ENCODE peak calls at places on chromosomes 5 and 9, in four cellular contexts. U, R, J and C are unnamed samples.

GRCh38 chr9:83304686-83305085 is 233.5 kb downstream of the FRMD3 start:
- DNase-seq in U (peak; percentile 41), R (no peak), J (peak; percentile 90), C (peak; percentile 70)

GRCh38 chr9:38042626-38043359 is 26.2 kb downstream of the SHB start:
- DNase-seq in U (no peak), R (no peak), J (no peak), C (no peak)

GRCh38 chr9:107102011-107102410 is 181.1 kb upstream of the RAD23B start:
- DNase-seq in U (no peak), R (no peak), J (no peak), C (no peak)

GRCh38 chr5:41793156-41793770 is 77.0 kb downstream of the OXCT1 start:
- DNase-seq in U (peak; percentile 8), R (no peak), J (no peak), C (no peak)

GRCh38 chr5:172008689-172009141 is 2.3 kb upstream of the FBXW11 start:
- DNase-seq in U (no peak), R (no peak), J (no peak), C (no peak)

GRCh38 chr9:134046894-134047681 is 20.7 kb downstream of the BRD3 start:
- DNase-seq in U (no peak), R (no peak), J (no peak), C (no peak)

GRCh38 chr5:96857924-96858323 is 18.4 kb upstream of the ERAP2 start:
- DNase-seq in U (no peak), R (no peak), J (no peak), C (no peak)

GRCh38 chr9:111999319-111999718 is 102.7 kb downstream of the UGCG start:
- DNase-seq in U (no peak), R (no peak), J (no peak), C (no peak)

GRCh38 chr5:1205255-1206180 is 4.1 kb downstream of the SLC6A19 start:
- DNase-seq in U (no peak), R (no peak), J (no peak), C (no peak)

GRCh38 chr9:35526087-35526801 is 36.3 kb downstream of the RUSC2 start:
- DNase-seq in U (no peak), R (no peak), J (no peak), C (peak; percentile 24)

GRCh38 chr5:146447734-146448380 is 724 bp downstream of the TCERG1 start:
- DNase-seq in U (peak; percentile 45), R (no peak), J (no peak), C (no peak)

GRCh38 chr9:124263800-124264426 is 6.2 kb downstream of the NEK6 start:
- DNase-seq in U (no peak), R (no peak), J (no peak), C (peak; percentile 48)

GRCh38 chr5:89374144-89374784 is 491.3 kb upstream of the MEF2C start:
- DNase-seq in U (peak; percentile 74), R (no peak), J (no peak), C (peak; percentile 67)

GRCh38 chr5:78367318-78367991 is 7.0 kb downstream of the SCAMP1 start:
- DNase-seq in U (no peak), R (no peak), J (no peak), C (peak; percentile 31)

GRCh38 chr9:75483636-75484035 is 395.3 kb downstream of the OSTF1 start:
- DNase-seq in U (no peak), R (no peak), J (no peak), C (no peak)

GRCh38 chr9:116387934-116388714 is 234.5 kb downstream of the PAPPA start:
- DNase-seq in U (no peak), R (no peak), J (no peak), C (no peak)

GRCh38 chr5:27137329-27137728 is 98.9 kb upstream of the CDH9 start:
- DNase-seq in U (no peak), R (no peak), J (no peak), C (no peak)

GRCh38 chr5:27144456-27144855 is 106.1 kb upstream of the CDH9 start:
- DNase-seq in U (no peak), R (no peak), J (no peak), C (no peak)

DNA sequence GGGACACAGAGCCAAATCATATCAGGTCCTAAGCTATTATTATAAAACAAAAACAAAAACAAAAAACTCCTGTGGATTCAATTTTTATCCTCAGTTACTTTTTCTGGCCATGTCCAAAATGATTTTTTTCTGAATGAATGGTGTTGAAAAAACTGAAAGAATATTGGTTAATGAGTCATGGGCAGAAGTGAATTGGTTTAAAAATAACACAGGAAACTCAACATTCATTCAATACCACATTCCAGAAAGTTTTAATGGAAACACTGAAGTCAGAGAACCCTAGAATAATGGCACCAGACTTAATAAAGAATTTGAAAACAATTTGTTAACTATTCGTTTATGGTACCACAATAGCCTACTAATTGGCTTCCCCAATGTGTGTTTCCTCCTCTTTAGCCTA is 102.4 kb upstream of the CDH9 start:
- DNase-seq in U (no peak), R (no peak), J (no peak), C (no peak)
- H3K4me3 ChIP-seq in U (no peak overlapping the region), R (no peak overlapping the region), J (no peak overlapping the region), C (no peak overlapping the region)

DNA sequence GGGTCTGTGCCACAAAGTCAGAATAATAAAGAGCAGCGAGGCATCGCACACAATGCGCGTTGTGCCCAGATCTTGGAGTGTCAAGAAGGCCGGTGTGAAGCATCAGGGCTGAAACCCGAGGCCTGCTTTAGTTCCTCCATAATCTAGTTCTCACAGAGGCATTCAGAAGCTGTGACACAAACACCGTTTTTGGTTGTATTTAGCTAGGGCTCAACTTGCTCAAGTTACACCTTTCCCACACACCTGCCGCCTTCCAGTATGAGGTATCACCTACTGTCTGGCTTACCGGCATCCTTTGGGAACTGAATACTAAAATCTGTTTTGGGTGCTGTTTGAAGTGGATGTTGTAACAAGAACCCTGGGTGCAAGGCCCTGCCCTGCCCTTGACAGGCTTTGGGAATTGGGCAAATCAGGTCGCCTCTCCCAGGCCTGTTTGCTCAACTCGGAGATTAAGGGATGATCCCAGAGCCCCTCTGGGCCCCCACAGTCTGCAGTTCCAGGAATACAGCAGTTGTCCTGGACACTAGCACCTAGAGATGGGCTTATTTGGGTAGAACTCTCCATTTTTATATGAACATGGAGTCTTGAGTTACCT is 27.0 kb downstream of the SLC25A25 start:
- DNase-seq in U (no peak), R (no peak), J (no peak), C (no peak)
- TF ChIP-seq POLR2A in U (no peak), R (no peak), J (no peak), C (no peak)

GRCh38 chr5:119451561-119451960 is 736 bp upstream of the HSD17B4 start:
- DNase-seq in U (no peak), R (no peak), J (no peak), C (no peak)
- TF ChIP-seq CTCF in U (no peak), R (no peak), J (no peak), C (no peak)

GRCh38 chr9:125407432-125407973 is 145.9 kb downstream of the GAPVD1 start:
- DNase-seq in U (no peak), R (no peak), J (no peak), C (no peak)
- H3K4me3 ChIP-seq in U (peak overlapping the region; percentile 36), R (peak overlapping the region; percentile 85), J (peak overlapping the region; percentile 46), C (no peak overlapping the region)

GRCh38 chr9:89365532-89365912 is 47.2 kb downstream of the SECISBP2 start:
- DNase-seq in U (no peak), R (no peak), J (no peak), C (no peak)
- TF ChIP-seq POLR2A in U (no peak), R (no peak), J (no peak), C (no peak)

GRCh38 chr9:69122086-69122390 is 52.0 kb upstream of the TJP2 start:
- DNase-seq in U (peak; percentile 68), R (peak; percentile 48), J (peak; percentile 50), C (peak; percentile 75)
- TF ChIP-seq CTCF in U (no peak), R (no peak), J (no peak), C (no peak)

GRCh38 chr5:173963107-173963506 is 25.9 kb upstream of the C5orf47 start:
- DNase-seq in U (no peak), R (peak; percentile 43), J (no peak), C (no peak)
- H3K4me3 ChIP-seq in U (peak overlapping the region; percentile 28), R (peak overlapping the region; percentile 23), J (no peak overlapping the region), C (no peak overlapping the region)

DNA sequence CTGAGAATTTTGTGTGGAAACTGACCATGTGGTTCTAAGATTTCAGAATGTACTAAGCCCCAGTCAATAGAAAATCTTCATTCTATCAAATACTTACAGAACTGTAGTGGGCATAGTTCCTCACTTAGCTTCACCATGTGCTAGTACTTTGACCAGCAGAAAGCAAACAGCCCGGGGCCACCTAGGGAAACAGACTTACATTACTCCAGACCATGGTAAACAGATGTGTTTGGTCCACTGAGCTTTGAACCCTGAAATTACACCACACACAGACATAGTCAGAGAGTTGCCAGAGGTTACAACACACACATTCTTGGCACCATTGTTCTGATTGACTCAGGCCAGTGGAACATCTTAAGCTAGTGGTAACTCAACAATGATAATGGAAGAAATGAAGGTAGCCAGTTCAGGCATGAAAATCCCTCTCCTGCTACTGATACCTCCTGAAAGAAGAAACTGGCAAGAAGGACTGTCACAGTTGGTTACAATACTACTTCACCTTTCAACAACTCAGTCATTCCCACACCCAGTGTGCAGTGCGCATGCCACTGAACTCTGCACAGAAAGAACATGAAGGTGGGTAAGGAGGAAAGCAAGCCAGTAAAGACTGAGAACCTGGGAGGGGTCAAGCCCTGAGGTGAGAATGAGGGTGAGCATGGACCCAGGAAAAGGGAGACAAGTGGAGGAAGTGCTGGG is 18.7 kb upstream of the LECT2 start:
- DNase-seq in U (no peak), R (no peak), J (no peak), C (peak; percentile 13)
- TF ChIP-seq POLR2A in U (no peak), R (no peak), J (no peak), C (no peak)